ENCODE peak calls at places on chromosomes 6 and 20, in eight cellular contexts. D is neural progenitor cell, L is neuronal stem cell, Z is ovary, G is kidney epithelial cell, T is NT2/D1, K is NB4, R is choroid plexus epithelial cell. P is an unnamed sample.

GRCh38 chr6:4649728-4650127 is 126.5 kb upstream of the CDYL start:
- DNase-seq in D (no peak), L (no peak), T (no peak), K (no peak), R (peak), G (no peak), Z (no peak), P (no peak)

GRCh38 chr6:137176729-137177128 is 3.3 kb upstream of the IL22RA2 start:
- DNase-seq in K (no peak), G (no peak), R (no peak), Z (no peak), L (no peak), D (no peak), T (no peak), P (no peak)

GRCh38 chr6:110944681-110945151 is 13.8 kb upstream of the GTF3C6 start:
- DNase-seq in R (peak), L (no peak), G (peak), Z (no peak), T (no peak), K (peak), D (no peak), P (peak)

GRCh38 chr20:24950836-24951525 is 1.9 kb downstream of the CST7 start:
- DNase-seq in L (no peak), G (no peak), R (no peak), D (no peak), T (no peak), K (no peak), Z (no peak), P (no peak)

GRCh38 chr6:109083657-109084056 is 11.0 kb downstream of the SESN1 start:
- DNase-seq in K (no peak), R (no peak), Z (no peak), G (no peak), L (no peak), T (no peak), D (no peak), P (no peak)

GRCh38 chr6:71190809-71191208 is 97.8 kb upstream of the OGFRL1 start:
- DNase-seq in K (peak), G (no peak), L (no peak), D (peak), Z (no peak), T (no peak), R (peak), P (no peak)

GRCh38 chr6:8219352-8219943 is 117.1 kb upstream of the EEF1E1 start:
- DNase-seq in L (peak), G (no peak), D (peak), T (no peak), Z (peak), K (peak), R (peak), P (no peak)

GRCh38 chr20:5434116-5434515 is 117.4 kb upstream of the PROKR2 start:
- DNase-seq in T (no peak), Z (no peak), K (no peak), L (no peak), R (no peak), D (no peak), G (no peak), P (no peak)

GRCh38 chr6:21331221-21331620 is 262.3 kb upstream of the SOX4 start:
- DNase-seq in G (no peak), R (no peak), K (no peak), T (no peak), D (no peak), L (no peak), Z (peak), P (peak)

GRCh38 chr20:49675368-49676151 is 38.1 kb downstream of the B4GALT5 start:
- DNase-seq in T (no peak), R (no peak), Z (no peak), K (no peak), G (peak), L (no peak), D (no peak), P (no peak)

GRCh38 chr6:43059168-43060033 is at the start of the genes KLC4 and MRPL2:
- DNase-seq in D (peak), R (peak), K (peak), L (peak), T (peak), G (peak), Z (peak), P (peak)

GRCh38 chr6:154821099-154821498 is 87.9 kb downstream of the SCAF8 start:
- DNase-seq in R (no peak), T (no peak), K (no peak), G (no peak), Z (no peak), D (no peak), L (no peak), P (no peak)

GRCh38 chr6:139323511-139324445 is 32.0 kb upstream of the TXLNB start:
- DNase-seq in Z (peak), G (no peak), K (peak), L (peak), D (peak), R (peak), T (peak), P (no peak)

GRCh38 chr6:109770779-109771178 is 79.7 kb downstream of the FIG4 start:
- DNase-seq in G (no peak), R (no peak), K (peak), Z (no peak), T (no peak), L (no peak), D (no peak), P (no peak)

GRCh38 chr6:133241088-133241900 is at the start of gene EYA4:
- DNase-seq in T (no peak), R (peak), D (peak), Z (no peak), G (no peak), K (no peak), L (peak), P (no peak)

GRCh38 chr6:46781478-46782378 is 11.5 kb upstream of the MEP1A start:
- DNase-seq in Z (peak), G (no peak), R (peak), K (peak), T (peak), L (peak), D (peak), P (no peak)

GRCh38 chr6:5302220-5302946 is 41.1 kb downstream of the FARS2 start:
- DNase-seq in R (peak), Z (no peak), K (no peak), T (no peak), L (no peak), D (no peak), G (no peak), P (no peak)

GRCh38 chr6:78942451-78942850 is 75.1 kb downstream of the IRAK1BP1 start:
- DNase-seq in T (no peak), D (no peak), Z (no peak), K (no peak), L (no peak), G (no peak), R (peak), P (no peak)

GRCh38 chr6:74798302-74798701 is 407.6 kb downstream of the COL12A1 start:
- DNase-seq in R (no peak), T (no peak), G (no peak), L (no peak), Z (no peak), D (no peak), K (peak), P (no peak)

GRCh38 chr20:60000271-60001026 is 42.2 kb downstream of the CDH26 start:
- DNase-seq in D (no peak), Z (no peak), K (peak), T (no peak), L (no peak), R (no peak), G (no peak), P (no peak)

GRCh38 chr20:61436268-61436667 is 184.2 kb downstream of the CDH4 start:
- DNase-seq in K (no peak), T (no peak), D (no peak), R (peak), G (peak), L (no peak), Z (no peak), P (no peak)

GRCh38 chr20:25315418-25316210 is 67.7 kb downstream of the PYGB start:
- DNase-seq in D (no peak), K (no peak), L (no peak), G (no peak), Z (peak), T (no peak), R (peak), P (no peak)

GRCh38 chr6:14598017-14598864 is 480.7 kb downstream of the CD83 start:
- DNase-seq in R (no peak), K (no peak), L (no peak), G (no peak), D (peak), Z (no peak), T (peak), P (no peak)

GRCh38 chr6:104118274-104118673 is 741.4 kb downstream of the HACE1 start:
- DNase-seq in R (peak), K (no peak), T (no peak), Z (no peak), L (no peak), D (no peak), G (peak), P (peak)

GRCh38 chr6:98845201-98846020 is 11.0 kb downstream of the POU3F2 start:
- DNase-seq in T (peak), D (peak), R (peak), G (peak), K (peak), L (peak), Z (peak), P (no peak)

GRCh38 chr6:127459231-127459641 is at the start of gene KIAA0408:
- DNase-seq in K (peak), G (no peak), R (peak), Z (peak), L (peak), D (peak), T (peak), P (no peak)

GRCh38 chr6:169724554-169725269 is 412 bp upstream of the PHF10 start:
- DNase-seq in Z (peak), D (no peak), T (no peak), K (peak), G (no peak), R (no peak), L (peak), P (no peak)

GRCh38 chr6:167795874-167796667 is 30.6 kb upstream of the AFDN start:
- DNase-seq in T (no peak), Z (no peak), K (no peak), L (no peak), R (peak), G (no peak), D (no peak), P (no peak)
- H3K4me3 ChIP-seq in T (no peak), Z (no peak), K (no peak), L (no peak), R (peak), G (peak), D (no peak), P (peak)

GRCh38 chr20:610130-611046 is at the start of gene TCF15:
- DNase-seq in T (peak), G (no peak), L (peak), R (peak), K (no peak), Z (no peak), D (peak), P (no peak)
- H3K4me3 ChIP-seq in T (peak), G (no peak), L (peak), R (no peak), K (no peak), Z (no peak), D (peak), P (no peak)

DNA sequence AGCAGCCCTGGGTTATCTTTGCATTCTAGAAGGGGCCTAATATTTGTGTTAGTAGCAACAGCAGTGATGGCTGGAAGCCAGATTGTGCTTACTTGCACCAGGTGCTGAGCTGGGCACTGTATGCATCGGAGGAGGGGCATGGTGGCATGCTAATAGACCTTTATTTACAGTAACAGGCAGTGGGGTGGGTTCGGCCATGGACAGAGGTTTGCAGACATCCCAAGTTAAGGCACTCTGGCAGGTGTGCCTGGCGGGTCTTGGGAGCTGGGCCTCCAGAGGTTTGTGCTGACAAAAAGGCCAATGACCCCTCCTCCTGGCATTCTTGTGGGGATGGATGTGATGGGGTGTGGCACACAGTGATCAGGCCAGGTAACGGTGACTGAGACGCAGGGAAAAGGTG is 39.0 kb upstream of the CD93 start:
- DNase-seq in K (no peak), Z (no peak), R (no peak), D (no peak), T (no peak), L (no peak), G (no peak), P (no peak)
- H3K4me3 ChIP-seq in K (no peak), Z (no peak), R (no peak), D (no peak), T (no peak), L (no peak), G (no peak), P (no peak)

GRCh38 chr20:44247131-44247571 is at the start of gene GDAP1L1:
- DNase-seq in G (no peak), R (no peak), K (no peak), T (no peak), D (peak), L (peak), Z (peak), P (no peak)
- H3K4me3 ChIP-seq in G (no peak), R (no peak), K (no peak), T (peak), D (peak), L (peak), Z (peak), P (no peak)

DNA sequence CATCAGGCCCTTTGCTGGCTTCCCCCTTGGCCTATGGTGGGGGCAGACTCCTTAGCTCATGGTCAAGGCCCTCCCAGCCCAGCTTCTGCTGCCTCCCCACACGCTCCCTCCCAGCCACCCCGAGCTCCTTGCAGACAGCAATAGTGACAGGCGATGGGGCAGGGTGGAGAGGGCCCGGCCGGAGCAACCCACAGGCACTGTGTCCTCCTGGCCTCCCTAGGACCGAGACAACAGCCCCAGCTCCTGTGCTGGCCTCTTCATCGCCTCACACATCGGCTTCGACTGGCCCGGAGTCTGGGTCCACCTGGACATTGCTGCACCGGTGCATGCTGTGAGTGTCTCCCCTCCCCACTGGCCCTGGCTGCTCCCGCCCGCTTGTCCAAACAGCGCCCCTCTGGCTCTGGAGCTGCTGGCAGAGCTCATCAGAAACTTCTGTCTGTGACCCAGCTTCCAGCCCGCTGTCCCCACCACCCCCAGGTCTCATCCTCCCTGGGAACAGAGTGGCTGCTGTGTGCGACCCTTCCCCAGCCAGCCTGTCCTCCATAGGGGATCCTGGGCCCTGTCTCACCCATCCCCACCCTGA is 21.8 kb downstream of the NPEPL1 start:
- DNase-seq in T (no peak), R (no peak), K (peak), Z (peak), D (no peak), G (no peak), L (no peak), P (no peak)
- H3K4me3 ChIP-seq in T (no peak), R (no peak), K (no peak), Z (no peak), D (no peak), G (no peak), L (no peak), P (no peak)